ENCODE peak calls at places on chromosomes 5 and 9, in six cellular contexts. B is GM19239; X is naive thymus-derived CD4-positive, alpha-beta T cell; U is aorta; Z is M059J; S is astrocyte of the spinal cord. A is an unnamed sample.

GRCh38 chr5:127013407-127013806 is 17.0 kb downstream of the MARCHF3 start:
- DNase-seq in B (no peak), X (no peak), U (no peak), Z (peak; percentile 7), S (no peak), A (peak; percentile 19)

GRCh38 chr9:20319641-20320337 is 302.5 kb downstream of the MLLT3 start:
- DNase-seq in B (no peak), X (no peak), U (no peak), Z (peak; percentile 95), S (peak; percentile 82), A (peak; percentile 75)

GRCh38 chr5:11234501-11234911 is 473.5 kb upstream of the DAP start:
- DNase-seq in B (no peak), X (peak; percentile 3), U (no peak), Z (peak; percentile 3), S (no peak), A (no peak)

GRCh38 chr5:116530276-116530675 is 44.3 kb downstream of the SEMA6A start:
- DNase-seq in B (no peak), X (no peak), U (no peak), Z (no peak), S (no peak), A (no peak)

GRCh38 chr5:112270299-112271293 is 148.5 kb downstream of the EPB41L4A start:
- DNase-seq in B (no peak), X (no peak), U (no peak), Z (no peak), S (no peak), A (peak; percentile 23)

GRCh38 chr5:171955761-171956160 is 50.7 kb downstream of the FBXW11 start:
- DNase-seq in B (no peak), X (no peak), U (no peak), Z (no peak), S (no peak), A (no peak)

GRCh38 chr9:121261107-121261460 is 6.9 kb upstream of the GSN start:
- DNase-seq in B (no peak), X (no peak), U (no peak), Z (peak; percentile 69), S (no peak), A (peak; percentile 89)

GRCh38 chr9:134624827-134625181 is 16.8 kb upstream of the COL5A1 start:
- DNase-seq in B (no peak), X (no peak), U (peak; percentile 78), Z (peak; percentile 95), S (peak; percentile 86), A (peak; percentile 72)

GRCh38 chr5:158559066-158559465 is 540.6 kb downstream of the EBF1 start:
- DNase-seq in B (no peak), X (no peak), U (no peak), Z (no peak), S (no peak), A (no peak)

GRCh38 chr5:83430130-83431010 is 41.2 kb upstream of the VCAN start:
- DNase-seq in B (peak; percentile 37), X (peak; percentile 8), U (no peak), Z (peak; percentile 50), S (peak; percentile 69), A (peak; percentile 54)

GRCh38 chr9:125525846-125526619 is 181.0 kb downstream of the MAPKAP1 start:
- DNase-seq in B (no peak), X (no peak), U (no peak), Z (no peak), S (peak; percentile 68), A (peak; percentile 74)